ENCODE peak calls at places on chromosomes 6 and 20, in five cellular contexts. O is GM06990; E is fibroblast of lung; C is Peyer's patch; Y is CD8-positive, alpha-beta memory T cell. J is an unnamed sample.

GRCh38 chr20:57350086-57350710 is 857 bp upstream of the RAE1 start:
- DNase-seq in Y (no peak), C (no peak), O (peak; percentile 17), E (no peak), J (no peak)

GRCh38 chr20:2220298-2220697 is 75.5 kb upstream of the TGM3 start:
- DNase-seq in E (no peak), O (no peak), C (no peak), Y (no peak), J (no peak)

GRCh38 chr20:58478141-58478805 is 36.9 kb downstream of the APCDD1L start:
- DNase-seq in E (no peak), Y (no peak), O (no peak), C (no peak), J (no peak)

GRCh38 chr6:119346914-119347313 is 2.6 kb downstream of the MAN1A1 start:
- DNase-seq in C (no peak), O (no peak), E (no peak), Y (no peak), J (no peak)

GRCh38 chr6:134293659-134294161 is 24.2 kb downstream of the SGK1 start:
- DNase-seq in E (no peak), O (no peak), C (no peak), Y (no peak), J (no peak)

GRCh38 chr6:10138917-10139316 is 276.0 kb downstream of the TFAP2A start:
- DNase-seq in C (no peak), E (no peak), O (peak; percentile 1), Y (no peak), J (peak; percentile 38)

GRCh38 chr20:46230811-46231282 is 77.5 kb downstream of the CDH22 start:
- DNase-seq in C (no peak), O (no peak), E (peak; percentile 19), Y (no peak), J (no peak)

GRCh38 chr20:34977365-34978091 is 21.9 kb downstream of the MYH7B start:
- DNase-seq in E (no peak), C (no peak), Y (no peak), O (no peak), J (no peak)

GRCh38 chr6:161429921-161430490 is 156.1 kb upstream of the AGPAT4 start:
- DNase-seq in C (no peak), E (no peak), Y (no peak), O (no peak), J (no peak)

GRCh38 chr6:74631558-74631957 is 574.3 kb downstream of the COL12A1 start:
- DNase-seq in C (no peak), O (no peak), E (peak; percentile 4), Y (no peak), J (no peak)

GRCh38 chr20:41171736-41172295 is 34.5 kb downstream of the PLCG1 start:
- DNase-seq in Y (no peak), E (no peak), O (no peak), C (peak; percentile 49), J (no peak)

GRCh38 chr6:3454206-3455016 is 2.4 kb downstream of the SLC22A23 start:
- DNase-seq in C (no peak), O (no peak), Y (no peak), E (no peak), J (no peak)

GRCh38 chr6:10381133-10381829 is 33.6 kb downstream of the TFAP2A start:
- DNase-seq in Y (no peak), O (no peak), C (no peak), E (no peak), J (no peak)

GRCh38 chr6:43070028-43070632 is 6.0 kb upstream of the PTK7 start:
- DNase-seq in E (peak; percentile 87), C (no peak), O (no peak), Y (peak; percentile 36), J (no peak)

GRCh38 chr6:110053395-110054240 is 75.5 kb downstream of the GPR6 start:
- DNase-seq in O (no peak), Y (peak; percentile 28), E (peak; percentile 69), C (no peak), J (peak; percentile 24)

GRCh38 chr6:140445474-140446004 is 1071.1 kb upstream of the CITED2 start:
- DNase-seq in O (no peak), E (peak; percentile 53), Y (no peak), C (no peak), J (no peak)

GRCh38 chr20:17895641-17896246 is 72.8 kb downstream of the SNX5 start:
- DNase-seq in C (no peak), Y (no peak), E (no peak), O (peak; percentile 64), J (no peak)

GRCh38 chr6:90463359-90463758 is 123.5 kb downstream of the MAP3K7 start:
- DNase-seq in C (no peak), Y (peak; percentile 39), O (no peak), E (no peak), J (no peak)

GRCh38 chr6:112061605-112062004 is 7.7 kb downstream of the CCN6 start:
- DNase-seq in Y (no peak), O (no peak), C (no peak), E (peak; percentile 52), J (no peak)

GRCh38 chr6:153436346-153436745 is 305.3 kb upstream of the RGS17 start:
- DNase-seq in O (no peak), Y (no peak), E (no peak), C (no peak), J (no peak)

GRCh38 chr6:153437193-153437592 is 306.1 kb upstream of the RGS17 start:
- DNase-seq in Y (no peak), E (no peak), C (no peak), O (no peak), J (no peak)

DNA sequence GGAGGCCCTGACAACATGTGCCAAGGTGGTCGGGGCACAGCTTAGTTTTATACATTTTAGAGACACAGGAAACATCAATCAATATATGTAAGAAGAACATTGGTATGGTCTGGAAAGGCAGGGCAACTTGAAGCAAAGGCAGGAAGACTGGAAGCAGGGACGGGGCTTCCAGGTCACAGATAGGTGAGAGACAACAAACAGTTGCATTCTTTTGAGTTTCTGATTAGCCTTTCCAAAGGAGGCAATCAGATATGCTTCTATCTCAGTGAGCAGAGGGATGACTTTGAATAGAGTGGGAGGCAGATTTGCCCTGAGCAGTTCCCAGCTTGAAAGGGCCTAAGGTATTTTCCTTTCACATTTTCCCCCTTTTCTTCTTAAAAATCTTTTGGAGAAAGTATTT is 311.0 kb upstream of the RGS17 start:
- DNase-seq in E (no peak), O (no peak), Y (no peak), C (no peak), J (no peak)
- H3K4me3 ChIP-seq in E (no peak overlapping the region), O (no peak overlapping the region), Y (no peak overlapping the region), C (no peak overlapping the region), J (no peak overlapping the region)

GRCh38 chr6:24985313-24985712 is 49.6 kb upstream of the RIPOR2 start:
- DNase-seq in E (no peak), C (no peak), Y (no peak), O (no peak), J (no peak)

GRCh38 chr6:24982231-24982630 is 46.5 kb upstream of the RIPOR2 start:
- DNase-seq in O (no peak), C (no peak), Y (no peak), E (peak; percentile 21), J (no peak)

GRCh38 chr6:24980507-24981384 is 45.0 kb upstream of the RIPOR2 start:
- DNase-seq in E (no peak), O (no peak), C (no peak), Y (no peak), J (no peak)

DNA sequence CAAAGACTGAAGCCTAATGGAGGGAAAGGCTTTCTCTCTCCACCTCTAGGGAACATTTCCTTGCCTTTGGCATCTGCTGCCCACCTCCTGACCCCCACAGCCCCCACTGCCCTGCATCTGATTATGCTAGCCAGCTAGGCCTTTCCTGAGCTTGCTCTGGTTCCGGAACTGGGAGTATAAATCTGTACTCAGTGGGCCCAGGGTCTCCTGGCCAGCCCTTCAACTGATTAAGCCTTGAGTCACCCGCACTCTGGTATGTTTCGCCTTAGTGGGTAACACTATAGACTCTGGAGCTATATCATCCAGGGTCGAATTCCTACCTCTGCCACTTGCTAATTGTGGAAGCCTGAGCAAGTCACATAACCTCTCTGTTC is 45.6 kb upstream of the RIPOR2 start:
- DNase-seq in O (no peak), Y (no peak), C (no peak), E (no peak), J (no peak)
- H3K4me3 ChIP-seq in O (no peak overlapping the region), Y (no peak overlapping the region), C (no peak overlapping the region), E (no peak overlapping the region), J (no peak overlapping the region)

GRCh38 chr6:30988209-30988825 is 4.8 kb downstream of the MUC21 start:
- DNase-seq in Y (no peak), C (no peak), E (no peak), O (no peak), J (no peak)
- H3K4me3 ChIP-seq in Y (no peak overlapping the region), C (no peak overlapping the region), E (no peak overlapping the region), O (no peak overlapping the region), J (no peak overlapping the region)

GRCh38 chr6:167679137-167679736 is 147.5 kb upstream of the AFDN start:
- DNase-seq in C (no peak), Y (no peak), E (no peak), O (no peak), J (no peak)
- H3K4me3 ChIP-seq in C (peak overlapping the region; percentile 40), Y (no peak overlapping the region), E (no peak overlapping the region), O (no peak overlapping the region), J (no peak overlapping the region)

GRCh38 chr6:78259935-78260334 is 607.1 kb downstream of the MEI4 start:
- DNase-seq in E (no peak), O (no peak), C (no peak), Y (no peak), J (no peak)
- H3K4me3 ChIP-seq in E (no peak overlapping the region), O (no peak overlapping the region), C (no peak overlapping the region), Y (no peak overlapping the region), J (no peak overlapping the region)

DNA sequence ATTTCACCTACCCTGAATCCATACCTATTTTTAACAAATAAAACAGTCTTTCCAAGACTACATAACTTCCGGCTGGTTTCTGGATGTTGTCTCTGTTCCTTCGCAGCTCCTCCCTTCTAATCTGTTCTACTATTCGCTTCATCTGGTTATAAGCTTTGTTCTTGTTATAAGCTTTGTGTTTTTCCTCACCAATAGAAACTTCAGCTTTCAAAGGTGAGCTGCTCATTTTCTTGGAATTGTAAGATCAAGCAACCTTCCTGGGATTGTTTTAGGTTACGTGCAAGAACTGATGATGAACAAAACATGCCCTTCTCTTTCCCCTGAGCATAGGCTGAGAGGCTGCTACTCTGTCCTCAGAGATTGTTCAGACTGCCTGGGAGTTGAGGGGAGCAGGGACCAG is 2.1 kb downstream of the GFOD1 start:
- DNase-seq in C (no peak), O (no peak), Y (no peak), E (no peak), J (no peak)
- H3K4me3 ChIP-seq in C (peak overlapping the region; percentile 97), O (peak overlapping the region; percentile 93), Y (peak overlapping the region; percentile 68), E (peak overlapping the region; percentile 78), J (peak overlapping the region; percentile 75)

J was measured in HFF-Myc.